ENCODE peak calls at places on chromosomes 1 and 21, in four cellular contexts. R is psoas muscle, G is mammary epithelial cell, Z is mucosa of descending colon. L is an unnamed sample.

GRCh38 chr1:186206046-186206564 is 168.9 kb downstream of the TPR start:
- DNase-seq in R (no peak), G (no peak), Z (no peak), L (no peak)

GRCh38 chr1:236471653-236472052 is 52.1 kb upstream of the LGALS8 start:
- DNase-seq in R (no peak), G (no peak), Z (no peak), L (no peak)

GRCh38 chr1:52365091-52365745 is 787 bp downstream of the CC2D1B start:
- DNase-seq in R (peak; percentile 83), G (peak; percentile 63), Z (peak; percentile 70), L (peak; percentile 64)

GRCh38 chr1:165787741-165788140 is 19.1 kb upstream of the TMCO1 start:
- DNase-seq in R (no peak), G (no peak), Z (no peak), L (no peak)

GRCh38 chr1:113783254-113784103 is 24.2 kb upstream of the PHTF1 start:
- DNase-seq in R (no peak), G (peak; percentile 12), Z (no peak), L (peak; percentile 40)

GRCh38 chr1:89995595-89996397 is 886 bp downstream of the ZNF326 start:
- DNase-seq in R (no peak), G (no peak), Z (no peak), L (peak; percentile 35)

GRCh38 chr21:37751268-37751975 is 164.8 kb downstream of the KCNJ6 start:
- DNase-seq in R (no peak), G (no peak), Z (no peak), L (peak; percentile 25)

GRCh38 chr1:213281610-213282316 is 230.7 kb downstream of the RPS6KC1 start:
- DNase-seq in R (no peak), G (no peak), Z (no peak), L (no peak)

GRCh38 chr1:114669562-114670082 is at the start of gene DENND2C:
- DNase-seq in R (no peak), G (no peak), Z (no peak), L (no peak)

GRCh38 chr1:30511563-30512252 is 211.7 kb downstream of the MATN1 start:
- DNase-seq in R (no peak), G (no peak), Z (no peak), L (peak; percentile 48)

GRCh38 chr1:94648225-94649007 is 106.9 kb upstream of the F3 start:
- DNase-seq in R (peak; percentile 76), G (peak; percentile 98), Z (no peak), L (peak; percentile 99)

GRCh38 chr1:119626841-119627240 is 21.2 kb downstream of the ZNF697 start:
- DNase-seq in R (no peak), G (no peak), Z (no peak), L (no peak)

GRCh38 chr1:41673355-41673754 is 188.9 kb upstream of the EDN2 start:
- DNase-seq in R (no peak), G (no peak), Z (no peak), L (no peak)

GRCh38 chr1:226870323-226871046 is at the start of gene PSEN2:
- DNase-seq in R (peak; percentile 89), G (peak; percentile 49), Z (peak; percentile 92), L (peak; percentile 46)

GRCh38 chr1:145985502-145986439 is 10.6 kb downstream of the TXNIP start:
- DNase-seq in R (peak; percentile 89), G (peak; percentile 46), Z (peak; percentile 59), L (peak; percentile 74)

GRCh38 chr1:186930248-186930647 is 101.5 kb downstream of the PLA2G4A start:
- DNase-seq in R (no peak), G (no peak), Z (no peak), L (no peak)

GRCh38 chr21:16395285-16395684 is 665.5 kb downstream of the USP25 start:
- DNase-seq in R (no peak), G (no peak), Z (no peak), L (no peak)

GRCh38 chr1:183586897-183587296 is 3.4 kb downstream of the NCF2 start:
- DNase-seq in R (no peak), G (no peak), Z (no peak), L (no peak)

GRCh38 chr1:183588827-183589226 is 1.4 kb downstream of the NCF2 start:
- DNase-seq in R (no peak), G (no peak), Z (peak; percentile 42), L (peak; percentile 36)

GRCh38 chr1:183589836-183590224 is 429 bp downstream of the NCF2 start:
- DNase-seq in R (no peak), G (no peak), Z (no peak), L (no peak)

GRCh38 chr1:183590225-183591191 is at the start of gene NCF2:
- DNase-seq in R (no peak), G (peak; percentile 68), Z (no peak), L (peak; percentile 85)

DNA sequence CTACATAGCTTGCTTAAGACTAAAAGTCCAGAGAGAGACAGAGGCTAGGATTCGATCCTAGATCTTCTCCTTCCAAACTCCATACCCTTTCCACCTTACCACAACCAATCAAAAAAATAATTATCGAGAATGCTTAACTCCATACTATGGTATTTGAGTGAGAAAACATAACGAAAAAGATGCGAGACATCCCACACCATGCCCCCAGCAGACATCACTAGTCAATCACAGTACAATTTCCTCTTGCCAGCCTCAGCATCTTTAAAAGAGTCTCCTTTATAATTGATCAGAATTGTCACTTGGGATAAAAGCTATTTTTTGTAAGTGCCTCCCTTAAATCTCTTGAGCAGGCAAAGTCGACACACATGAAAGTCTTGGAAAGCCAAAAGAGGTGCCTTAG is 875 bp downstream of the NCF2 start:
- DNase-seq in R (no peak), G (no peak), Z (no peak), L (no peak)
- H3K4me3 ChIP-seq in R (peak overlapping the region; percentile 41), G (no peak overlapping the region), Z (no peak overlapping the region), L (no peak overlapping the region)

GRCh38 chr1:202200112-202200548 is 6.5 kb downstream of the LGR6 start:
- DNase-seq in R (no peak), G (peak; percentile 52), Z (no peak), L (peak; percentile 66)
- TF ChIP-seq CTCF in R (no peak), G (no peak), Z (no peak), L (no peak)

DNA sequence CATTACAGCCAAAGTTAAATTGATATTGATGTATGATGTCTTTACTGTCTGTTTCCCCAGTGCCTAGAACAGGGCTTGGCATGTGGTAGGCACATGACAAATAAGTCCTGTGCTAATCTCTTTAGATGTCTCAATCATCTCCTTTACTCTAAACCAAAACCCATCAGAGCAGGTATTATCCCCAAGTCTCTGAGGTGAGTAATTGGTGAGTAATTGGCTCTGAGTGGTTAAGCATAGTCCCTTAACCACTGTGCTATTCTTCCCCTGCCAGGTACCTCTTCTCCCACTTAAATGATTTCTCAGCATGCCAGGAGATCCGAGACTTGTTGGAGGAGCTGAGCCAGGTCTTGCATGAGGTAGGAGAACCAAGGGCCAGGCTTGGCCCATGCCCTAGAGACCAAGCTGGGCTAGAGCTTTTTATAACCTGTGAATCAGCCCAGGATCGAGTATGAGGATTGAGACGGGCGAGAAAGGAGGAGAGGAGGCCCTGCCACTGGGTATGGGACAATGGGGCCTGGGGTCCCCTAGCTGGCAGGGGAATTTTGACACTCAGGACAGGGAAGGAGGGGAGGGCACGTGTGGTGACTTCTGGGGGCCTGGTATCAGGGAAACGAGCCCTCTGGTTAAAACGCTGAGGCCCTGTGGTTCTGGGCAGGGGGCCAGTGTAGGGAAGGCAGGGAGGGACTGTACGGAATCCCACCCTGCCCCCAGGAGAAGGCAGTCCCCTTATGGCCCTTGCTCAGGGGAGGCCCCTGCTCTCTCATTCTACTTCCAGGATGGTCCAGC is 4.5 kb downstream of the CNKSR1 start:
- DNase-seq in R (peak; percentile 86), G (peak; percentile 97), Z (no peak), L (peak; percentile 95)
- H3K4me3 ChIP-seq in R (peak overlapping the region; percentile 68), G (no peak overlapping the region), Z (no peak overlapping the region), L (no peak overlapping the region)

DNA sequence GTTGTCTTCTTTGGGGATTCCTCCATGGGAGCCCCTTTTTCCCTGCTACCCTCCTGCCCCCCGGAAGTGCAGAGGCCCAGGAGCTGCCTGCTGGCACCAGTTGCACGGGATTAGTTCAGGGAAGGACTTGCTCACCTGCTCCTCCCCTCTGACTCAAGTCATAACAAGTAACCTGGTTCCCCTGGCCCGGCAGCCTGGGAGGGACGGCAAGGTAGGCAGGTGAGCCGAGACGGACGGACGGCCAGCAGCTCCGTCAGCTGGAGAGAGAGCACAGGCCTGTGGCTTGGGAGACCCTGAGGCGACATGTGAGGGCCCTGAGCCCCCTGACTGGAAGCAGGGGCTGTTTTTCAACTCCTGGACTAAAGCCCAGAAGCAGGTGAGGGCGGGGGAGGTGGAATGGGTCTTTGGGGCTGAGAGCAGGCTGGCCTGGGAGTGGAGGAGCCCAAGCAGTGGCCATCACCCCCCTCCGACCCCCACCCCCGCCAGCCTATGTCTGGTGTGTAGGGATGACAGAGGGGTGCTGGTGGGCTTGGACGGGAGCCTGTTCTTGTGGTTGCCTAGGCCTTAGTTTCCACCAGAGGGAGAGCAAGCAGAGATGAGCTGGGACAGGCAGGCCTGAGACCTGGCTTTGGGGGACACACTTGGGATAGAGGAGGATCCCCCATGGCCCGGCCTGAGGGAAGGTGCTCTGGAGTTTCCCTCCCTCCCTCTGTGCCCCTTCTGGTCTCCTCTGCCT is at the start of gene INAVA:
- DNase-seq in R (no peak), G (peak; percentile 86), Z (peak; percentile 90), L (peak; percentile 95)
- TF ChIP-seq CTCF in R (no peak), G (peak; percentile 53), Z (no peak), L (peak; percentile 34)

GRCh38 chr1:27153549-27153886 is 1.4 kb downstream of the SLC9A1 start:
- DNase-seq in R (peak; percentile 64), G (no peak), Z (peak; percentile 52), L (no peak)
- H3K4me3 ChIP-seq in R (peak overlapping the region; percentile 78), G (peak overlapping the region; percentile 66), Z (no peak overlapping the region), L (peak overlapping the region; percentile 81)

GRCh38 chr1:68384321-68384813 is 65.4 kb downstream of the RPE65 start:
- DNase-seq in R (no peak), G (peak; percentile 98), Z (no peak), L (peak; percentile 98)
- TF ChIP-seq CTCF in R (peak; percentile 33), G (peak; percentile 47), Z (no peak), L (peak; percentile 40)

GRCh38 chr21:46100426-46100825 is 2.5 kb downstream of the COL6A2 start:
- DNase-seq in R (no peak), G (no peak), Z (no peak), L (no peak)
- H3K4me3 ChIP-seq in R (peak overlapping the region; percentile 66), G (no peak overlapping the region), Z (no peak overlapping the region), L (no peak overlapping the region)

DNA sequence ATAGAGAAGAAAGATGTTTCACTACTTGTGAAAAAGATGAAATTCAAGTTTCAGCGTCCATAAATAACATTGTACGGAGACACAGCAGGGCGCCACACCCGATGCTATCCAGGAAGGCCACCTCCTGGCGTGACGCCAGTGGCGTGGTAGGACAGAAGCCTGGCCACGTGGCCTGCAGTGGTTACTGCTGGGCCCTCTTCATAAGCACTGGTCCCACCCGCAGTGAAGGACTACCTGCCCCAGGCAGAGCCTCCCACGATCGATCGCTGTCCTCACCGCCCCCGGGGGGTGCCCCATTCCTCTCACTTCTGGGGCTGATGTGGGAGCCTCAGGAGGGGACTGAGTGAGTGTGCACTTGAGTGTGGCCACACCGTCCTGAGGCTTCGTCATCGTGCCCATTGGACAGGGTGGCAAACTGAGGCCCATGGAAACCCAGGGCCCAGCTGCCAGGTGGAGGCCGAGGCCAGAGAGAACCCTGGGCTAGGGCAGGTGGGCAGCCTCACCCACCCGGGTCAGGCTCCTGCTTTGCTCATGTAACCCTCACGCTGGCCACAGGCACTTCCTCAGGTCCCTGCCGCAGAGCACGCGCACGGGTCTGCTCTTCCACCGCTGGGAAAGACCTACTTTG is 11.7 kb upstream of the HES5 start:
- DNase-seq in R (no peak), G (no peak), Z (peak; percentile 95), L (no peak)
- TF ChIP-seq CTCF in R (no peak), G (no peak), Z (no peak), L (no peak)

GRCh38 chr1:175812936-175813335 is 69.5 kb upstream of the TNR start:
- DNase-seq in R (no peak), G (no peak), Z (no peak), L (no peak)
- H3K4me3 ChIP-seq in R (no peak overlapping the region), G (no peak overlapping the region), Z (no peak overlapping the region), L (no peak overlapping the region)